ENCODE peak calls at places on chromosomes 4 and X, in ten cellular contexts. M, W, A, C, X, P, O, U, S and J are unnamed samples.

GRCh38 chr4:122119739-122120138 is 32.4 kb upstream of the BLTP1 start:
- DNase-seq in W (no peak), A (no peak), M (peak; percentile 48), X (no peak), O (no peak), C (peak; percentile 2), U (no peak), P (no peak), S (no peak), J (no peak)

GRCh38 chrX:49041683-49042529 is 1.3 kb downstream of the TFE3 start:
- DNase-seq in C (peak; percentile 89), A (no peak), U (peak; percentile 34), M (peak; percentile 63), O (no peak), S (no peak), X (no peak), W (no peak), P (no peak), J (no peak)

GRCh38 chr4:4256799-4257198 is 8.8 kb upstream of the TMEM128 start:
- DNase-seq in U (no peak), X (no peak), A (no peak), M (no peak), O (no peak), P (no peak), C (no peak), W (no peak), S (no peak), J (no peak)

GRCh38 chr4:3531887-3532713 is at the start of gene LRPAP1:
- DNase-seq in S (peak; percentile 77), O (peak; percentile 15), P (peak; percentile 87), W (peak; percentile 91), C (peak; percentile 89), A (peak; percentile 100), M (peak; percentile 69), U (peak; percentile 97), X (peak; percentile 98), J (peak; percentile 96)

GRCh38 chrX:45006002-45006800 is 133.2 kb downstream of the KDM6A start:
- DNase-seq in M (peak; percentile 59), P (no peak), U (no peak), A (no peak), W (no peak), S (no peak), O (no peak), X (no peak), C (peak; percentile 33), J (no peak)

GRCh38 chrX:371907-372306 is 14.8 kb downstream of the PPP2R3B start:
- DNase-seq in O (no peak), P (no peak), S (no peak), U (no peak), X (peak; percentile 51), A (no peak), W (no peak), M (no peak), C (no peak), J (no peak)

GRCh38 chr4:154542264-154542879 is 7.8 kb downstream of the PLRG1 start:
- DNase-seq in M (no peak), O (no peak), A (no peak), U (no peak), S (no peak), P (no peak), C (no peak), W (no peak), X (no peak), J (no peak)

GRCh38 chr4:107098403-107098802 is 62.3 kb upstream of the DKK2 start:
- DNase-seq in W (no peak), S (no peak), A (no peak), O (no peak), P (no peak), M (peak; percentile 35), U (no peak), C (no peak), X (no peak), J (no peak)

GRCh38 chr4:176800891-176801534 is 8.3 kb upstream of the VEGFC start:
- DNase-seq in W (no peak), C (peak; percentile 76), A (no peak), U (no peak), P (no peak), O (no peak), S (no peak), M (no peak), X (no peak), J (no peak)

GRCh38 chrX:30643313-30643821 is 9.9 kb upstream of the GK start:
- DNase-seq in S (no peak), X (no peak), M (peak; percentile 44), O (no peak), P (no peak), A (no peak), U (no peak), W (no peak), C (peak; percentile 37), J (no peak)

GRCh38 chrX:31355206-31355955 is 283.5 kb upstream of the FTHL17 start:
- DNase-seq in M (peak; percentile 36), S (no peak), W (no peak), X (no peak), U (no peak), C (peak; percentile 18), P (no peak), A (no peak), O (no peak), J (no peak)

GRCh38 chr4:184409911-184410692 is 64.2 kb downstream of the IRF2 start:
- DNase-seq in A (peak; percentile 43), O (no peak), X (no peak), W (no peak), M (no peak), U (no peak), S (no peak), C (no peak), P (peak; percentile 47), J (no peak)

GRCh38 chr4:100117749-100118148 is 72.5 kb downstream of the DDIT4L start:
- DNase-seq in W (no peak), P (no peak), M (no peak), S (no peak), O (no peak), C (no peak), U (no peak), X (no peak), A (no peak), J (no peak)

GRCh38 chr4:36053931-36054330 is 190.4 kb downstream of the ARAP2 start:
- DNase-seq in W (no peak), O (no peak), U (no peak), A (no peak), C (no peak), X (no peak), S (no peak), P (no peak), M (no peak), J (no peak)

GRCh38 chr4:94827481-94828110 is 69.8 kb downstream of the BMPR1B start:
- DNase-seq in U (no peak), W (no peak), X (no peak), P (no peak), M (peak; percentile 99), C (peak; percentile 73), A (no peak), S (no peak), O (no peak), J (no peak)

GRCh38 chr4:108743021-108743420 is 19.8 kb downstream of the ETNPPL start:
- DNase-seq in W (no peak), S (no peak), X (peak; percentile 47), A (no peak), C (no peak), U (peak; percentile 79), O (no peak), M (no peak), P (no peak), J (no peak)

GRCh38 chr4:118732591-118733330 is 47.6 kb downstream of the METTL14 start:
- DNase-seq in C (peak; percentile 75), U (no peak), S (no peak), O (no peak), W (no peak), P (no peak), M (peak; percentile 44), A (no peak), X (no peak), J (no peak)

GRCh38 chrX:123590842-123591491 is 141.9 kb downstream of the THOC2 start:
- DNase-seq in S (no peak), O (no peak), P (no peak), W (no peak), M (peak; percentile 77), C (peak; percentile 54), U (no peak), A (peak; percentile 16), X (no peak), J (no peak)

GRCh38 chr4:93825551-93826216 is 2.9 kb upstream of the ATOH1 start:
- DNase-seq in O (no peak), W (no peak), A (no peak), S (no peak), M (peak; percentile 61), U (no peak), C (no peak), P (no peak), X (no peak), J (no peak)

GRCh38 chrX:39705299-39705698 is 392.5 kb downstream of the BCOR start:
- DNase-seq in A (no peak), M (peak; percentile 80), P (no peak), X (no peak), W (peak; percentile 41), U (no peak), O (peak; percentile 17), C (peak; percentile 84), S (no peak), J (no peak)

GRCh38 chr4:173489514-173489913 is 40.5 kb downstream of the HAND2 start:
- DNase-seq in M (no peak), O (no peak), W (no peak), C (peak; percentile 87), U (no peak), X (no peak), P (no peak), S (no peak), A (no peak), J (no peak)

GRCh38 chr4:81523672-81524436 is 52.1 kb upstream of the RASGEF1B start:
- DNase-seq in O (no peak), S (no peak), M (no peak), U (peak; percentile 72), X (no peak), A (no peak), W (no peak), C (no peak), P (no peak), J (no peak)

GRCh38 chr4:38753021-38753806 is 29.6 kb downstream of the TLR10 start:
- DNase-seq in C (peak; percentile 100), U (peak; percentile 18), P (no peak), A (no peak), O (no peak), X (peak; percentile 93), M (peak; percentile 80), W (no peak), S (no peak), J (peak; percentile 84)

GRCh38 chr4:117560329-117560728 is 474.0 kb upstream of the NDST3 start:
- DNase-seq in A (no peak), W (no peak), O (peak; percentile 1), M (peak; percentile 22), P (no peak), C (no peak), X (no peak), S (no peak), U (peak; percentile 48), J (no peak)

GRCh38 chr4:123453006-123453685 is 56.6 kb downstream of the SPRY1 start:
- DNase-seq in U (no peak), A (no peak), P (no peak), O (no peak), S (no peak), W (no peak), C (no peak), M (peak; percentile 5), X (no peak), J (no peak)